ENCODE peak calls at places on chromosome 1, in four cellular contexts. R is IMR-90, I is H1, X is neuronal stem cell. L is an unnamed sample.

GRCh38 chr1:33295023-33295422 is 25.9 kb downstream of the A3GALT2 start:
- DNase-seq in R (no peak), I (no peak), X (no peak), L (no peak)

GRCh38 chr1:20666804-20667203 is 5.6 kb upstream of the DDOST start:
- DNase-seq in R (peak), I (no peak), X (no peak), L (no peak)

GRCh38 chr1:6962956-6963915 is 178.0 kb downstream of the CAMTA1 start:
- DNase-seq in X (peak), R (no peak), I (peak), L (no peak)

GRCh38 chr1:59502009-59502691 is 205.3 kb downstream of the FGGY start:
- DNase-seq in I (no peak), R (no peak), X (no peak), L (no peak)

GRCh38 chr1:228837817-228838716 is 102.8 kb downstream of the RHOU start:
- DNase-seq in R (peak), X (peak), I (no peak), L (peak)

GRCh38 chr1:35175067-35176001 is 17.6 kb downstream of the SFPQ start:
- DNase-seq in I (no peak), R (no peak), X (no peak), L (peak)

GRCh38 chr1:8665824-8666223 is 151.6 kb downstream of the RERE start:
- DNase-seq in X (no peak), I (no peak), R (no peak), L (no peak)

GRCh38 chr1:246647513-246647912 is 76.7 kb upstream of the SCCPDH start:
- DNase-seq in R (peak), X (no peak), I (no peak), L (no peak)

GRCh38 chr1:119045091-119045746 is 57.1 kb upstream of the TBX15 start:
- DNase-seq in R (no peak), I (no peak), X (no peak), L (no peak)

GRCh38 chr1:209728466-209728865 is 23.8 kb downstream of the HSD11B1 start:
- DNase-seq in X (no peak), R (no peak), I (no peak), L (no peak)

GRCh38 chr1:10250663-10251062 is 40.3 kb downstream of the KIF1B start:
- DNase-seq in X (no peak), R (no peak), I (no peak), L (no peak)

GRCh38 chr1:147341246-147341645 is 98.8 kb downstream of the CHD1L start:
- DNase-seq in I (no peak), X (no peak), R (no peak), L (no peak)

GRCh38 chr1:247373721-247374141 is 42.1 kb upstream of the ZNF496 start:
- DNase-seq in I (no peak), X (peak), R (peak), L (peak)

GRCh38 chr1:183417691-183418491 is at the start of gene NMNAT2:
- DNase-seq in X (no peak), I (no peak), R (peak), L (peak)

GRCh38 chr1:214967865-214968575 is 114.5 kb upstream of the KCNK2 start:
- DNase-seq in R (peak), X (no peak), I (no peak), L (no peak)

DNA sequence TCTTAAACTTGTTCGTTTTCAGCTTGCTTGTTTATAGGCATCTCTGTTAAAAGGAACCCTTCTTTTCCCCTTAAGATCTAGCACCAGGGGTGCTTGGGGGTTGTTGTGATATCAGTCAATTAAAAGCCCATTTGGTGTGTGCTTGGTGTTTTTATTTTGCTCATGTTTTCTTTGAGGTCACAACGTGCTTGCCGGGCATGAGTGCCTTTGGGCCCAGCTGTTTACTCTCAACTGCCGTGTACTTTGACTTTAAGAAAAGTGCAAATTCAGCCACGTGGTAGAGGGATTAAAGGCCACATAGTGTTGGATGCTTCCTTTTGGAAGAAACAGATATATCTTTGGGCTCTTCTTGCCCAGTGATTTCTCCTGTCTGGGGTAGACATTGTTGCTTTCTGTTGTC is 10.5 kb downstream of the ARID1A start:
- DNase-seq in X (no peak), R (no peak), I (no peak), L (no peak)
- H2AK5ac ChIP-seq in X (no peak), R (peak), I (no peak), L (no peak)

GRCh38 chr1:77658271-77658670 is 24.2 kb downstream of the ZZZ3 start:
- DNase-seq in I (no peak), X (no peak), R (no peak), L (no peak)
- H4K8ac ChIP-seq in I (no peak), X (no peak), R (no peak), L (no peak)

DNA sequence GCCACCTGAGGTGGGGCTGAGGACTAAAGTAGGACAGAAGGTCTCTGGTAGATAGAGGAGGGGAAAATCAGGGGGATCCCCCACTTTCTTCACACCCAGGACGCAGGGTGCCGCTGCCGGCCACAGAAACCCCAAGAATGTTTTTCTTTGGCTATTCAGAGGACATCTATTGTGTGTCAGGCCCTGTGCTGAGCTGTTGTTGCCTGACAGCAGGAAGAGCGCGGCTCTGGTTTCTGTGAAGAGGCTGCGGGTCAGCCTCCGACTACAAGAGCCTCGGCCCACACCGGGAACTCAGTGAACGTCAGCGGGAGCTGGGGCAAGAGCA is 407 bp upstream of the PIGV start:
- DNase-seq in X (no peak), R (peak), I (no peak), L (peak)
- H3K23ac ChIP-seq in X (peak), R (peak), I (no peak), L (no peak)

GRCh38 chr1:84506002-84506728 is at the start of the genes GNG5 and SPATA1:
- DNase-seq in I (peak), R (peak), X (peak), L (peak)
- H2AK5ac ChIP-seq in I (no peak), R (peak), X (peak), L (peak)

GRCh38 chr1:3746784-3747521 is 5.3 kb upstream of the CCDC27 start:
- DNase-seq in X (peak), I (peak), R (peak), L (peak)
- H4K8ac ChIP-seq in X (no peak), I (peak), R (peak), L (peak)

GRCh38 chr1:234986750-234987414 is 141.8 kb downstream of the TOMM20 start:
- DNase-seq in X (peak), R (no peak), I (no peak), L (no peak)
- H3K23ac ChIP-seq in X (no peak), R (peak), I (no peak), L (no peak)

GRCh38 chr1:2270260-2271100 is 42.4 kb downstream of the SKI start:
- DNase-seq in X (peak), I (no peak), R (no peak), L (no peak)

GRCh38 chr1:2272686-2273400 is 44.7 kb downstream of the SKI start:
- DNase-seq in X (no peak), R (no peak), I (no peak), L (no peak)

GRCh38 chr1:2273401-2274090 is 45.4 kb downstream of the SKI start:
- DNase-seq in R (no peak), I (no peak), X (no peak), L (no peak)

GRCh38 chr1:2271134-2271785 is 43.1 kb downstream of the SKI start:
- DNase-seq in I (no peak), X (peak), R (no peak), L (no peak)

GRCh38 chr1:2271841-2272655 is 43.9 kb downstream of the SKI start:
- DNase-seq in I (no peak), R (no peak), X (peak), L (no peak)
- H2AK5ac ChIP-seq in I (no peak), R (no peak), X (peak), L (no peak)

DNA sequence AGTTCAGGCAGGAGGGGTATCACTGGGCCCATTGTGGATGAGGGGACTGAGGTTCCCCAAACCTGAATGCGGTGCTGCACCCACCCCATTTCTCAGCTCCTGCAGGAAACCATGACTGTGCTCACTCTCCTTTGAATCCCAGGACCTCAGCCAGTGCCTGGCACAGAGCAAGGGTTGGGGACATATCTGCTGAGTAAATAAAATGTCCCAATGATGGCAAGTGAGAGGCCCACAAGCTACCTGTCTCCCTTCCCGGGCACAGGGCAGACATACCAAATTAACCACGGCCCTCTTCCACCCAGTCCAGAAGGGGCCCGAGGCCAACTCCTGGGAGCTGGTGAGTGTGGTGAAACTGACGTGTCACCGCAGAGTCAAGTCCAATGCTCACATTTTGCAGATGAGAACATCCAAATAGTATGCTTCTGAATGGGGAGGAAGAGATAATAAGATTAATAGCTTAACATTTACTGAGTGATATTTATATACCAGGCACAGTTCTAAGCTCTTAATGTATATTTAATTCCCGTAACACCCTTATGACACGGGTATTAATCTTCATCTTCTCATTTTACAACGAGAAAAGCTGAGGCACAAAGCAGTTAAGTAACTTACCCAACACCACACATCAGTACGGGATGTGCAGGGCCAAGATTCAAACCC is 97.7 kb downstream of the EPHB2 start:
- DNase-seq in X (no peak), I (no peak), R (peak), L (no peak)
- H4K8ac ChIP-seq in X (no peak), I (no peak), R (peak), L (no peak)

GRCh38 chr1:157995575-157996169 is 2.2 kb downstream of the KIRREL1 start:
- DNase-seq in X (no peak), I (no peak), R (no peak), L (no peak)
- H3K23ac ChIP-seq in X (no peak), I (no peak), R (peak), L (no peak)

GRCh38 chr1:114011796-114012195 is 32.5 kb downstream of the OLFML3 start:
- DNase-seq in I (no peak), X (no peak), R (no peak), L (no peak)

GRCh38 chr1:114010433-114011184 is 31.3 kb downstream of the OLFML3 start:
- DNase-seq in I (no peak), X (no peak), R (no peak), L (no peak)

GRCh38 chr1:114009393-114009792 is 30.1 kb downstream of the OLFML3 start:
- DNase-seq in R (peak), I (no peak), X (no peak), L (peak)

GRCh38 chr1:114015075-114015474 is 35.8 kb downstream of the OLFML3 start:
- DNase-seq in X (no peak), R (no peak), I (no peak), L (no peak)
- H2AK5ac ChIP-seq in X (no peak), R (no peak), I (no peak), L (no peak)